ENCODE peak calls at places on chromosomes 5 and 9, in four cellular contexts. A is HepG2, M is H1, U is K562. F is an unnamed sample. For H4K20me1, the result is how much of the 10 kb centered on the place peaks cover.

GRCh38 chr5:99715921-99716320 is 787.1 kb upstream of the CHD1 start:
- DNase-seq in U (no peak), M (no peak), A (no peak), F (no peak)

GRCh38 chr5:65796269-65796668 is 74.3 kb downstream of the NLN start:
- DNase-seq in A (no peak), U (no peak), M (no peak), F (no peak)

GRCh38 chr5:969421-969839 is 39.2 kb upstream of the NKD2 start:
- DNase-seq in U (no peak), A (no peak), M (no peak), F (peak)

GRCh38 chr5:68467791-68468190 is 252.2 kb downstream of the PIK3R1 start:
- DNase-seq in U (no peak), M (no peak), A (no peak), F (no peak)

GRCh38 chr5:7802855-7803254 is 48.1 kb downstream of the CFAP90 start:
- DNase-seq in U (no peak), A (no peak), M (no peak), F (no peak)

GRCh38 chr9:72648811-72649414 is 127.5 kb downstream of the TMC1 start:
- DNase-seq in A (no peak), U (no peak), M (no peak), F (no peak)

GRCh38 chr9:16619897-16620296 is 250.6 kb downstream of the BNC2 start:
- DNase-seq in U (no peak), M (no peak), A (no peak), F (no peak)

GRCh38 chr5:127229185-127229889 is 61.3 kb upstream of the MEGF10 start:
- DNase-seq in A (no peak), U (peak), M (peak), F (peak)

GRCh38 chr9:120360046-120360445 is 219.9 kb downstream of the CDK5RAP2 start:
- DNase-seq in U (no peak), M (no peak), A (no peak), F (no peak)

GRCh38 chr5:76867827-76868693 is 18.2 kb downstream of the S100Z start:
- DNase-seq in M (peak), U (peak), A (peak), F (peak)

GRCh38 chr9:33042528-33042927 is 17.5 kb downstream of the DNAJA1 start:
- DNase-seq in M (no peak), A (no peak), U (no peak), F (no peak)

GRCh38 chr5:89606901-89607554 is 724.0 kb upstream of the MEF2C start:
- DNase-seq in M (no peak), A (no peak), U (no peak), F (no peak)

GRCh38 chr5:30368064-30368463 is 825.4 kb upstream of the CDH6 start:
- DNase-seq in A (no peak), M (no peak), U (no peak), F (no peak)

DNA sequence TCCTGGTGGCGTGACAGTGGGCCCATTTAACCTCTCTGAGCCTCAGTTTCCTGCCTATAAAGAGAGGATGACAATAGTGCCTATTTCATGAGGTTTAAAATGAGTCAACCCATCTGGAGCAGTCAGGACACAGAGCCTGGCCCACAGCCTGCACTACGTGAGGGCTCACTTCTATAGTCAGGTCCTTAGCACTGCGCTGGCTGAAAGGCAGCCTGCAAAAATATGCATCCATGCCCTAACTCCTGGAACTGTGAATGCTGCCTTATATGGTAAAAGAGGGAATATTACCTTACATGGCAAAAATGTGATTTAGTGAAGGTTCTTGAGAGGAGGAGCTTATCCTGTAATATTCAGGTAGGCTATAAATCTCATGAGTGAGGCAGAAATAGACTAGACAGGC is 98.5 kb downstream of the GABBR2 start:
- DNase-seq in U (no peak), A (no peak), M (no peak), F (peak)
- TF ChIP-seq JUN in U (no peak), A (no peak), M (no peak), F (no peak)

DNA sequence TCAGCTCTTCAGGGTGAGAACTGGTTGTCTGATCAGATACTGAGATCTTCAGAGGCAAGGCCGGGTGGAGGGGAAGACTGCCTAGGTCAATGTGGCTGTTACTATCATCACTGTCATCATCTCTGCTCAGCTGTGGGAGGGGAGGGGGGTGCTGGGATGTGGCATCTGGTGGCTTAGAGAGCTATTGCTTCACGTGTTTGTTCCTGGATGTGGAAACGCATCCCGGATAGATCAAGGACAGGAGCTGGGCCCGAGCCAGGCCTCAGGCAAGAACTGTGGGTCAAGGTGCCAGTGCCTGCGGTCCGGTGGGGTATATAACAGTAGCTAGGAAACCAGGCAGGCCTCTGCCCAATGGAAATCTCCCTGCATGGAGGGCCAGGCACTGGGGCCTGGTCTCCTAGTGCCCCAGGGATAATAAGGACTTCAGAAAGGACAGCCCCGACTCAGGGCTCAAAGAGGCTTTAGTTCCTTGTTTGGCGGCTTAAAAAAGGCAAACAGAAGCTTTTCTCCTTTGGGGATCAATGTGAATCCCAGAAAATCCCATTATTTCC is 30.3 kb upstream of the TIFAB start:
- DNase-seq in U (peak), A (peak), M (no peak), F (no peak)
- H4K20me1 ChIP-seq in U (under half), A (under half), M (under half), F (under half)

DNA sequence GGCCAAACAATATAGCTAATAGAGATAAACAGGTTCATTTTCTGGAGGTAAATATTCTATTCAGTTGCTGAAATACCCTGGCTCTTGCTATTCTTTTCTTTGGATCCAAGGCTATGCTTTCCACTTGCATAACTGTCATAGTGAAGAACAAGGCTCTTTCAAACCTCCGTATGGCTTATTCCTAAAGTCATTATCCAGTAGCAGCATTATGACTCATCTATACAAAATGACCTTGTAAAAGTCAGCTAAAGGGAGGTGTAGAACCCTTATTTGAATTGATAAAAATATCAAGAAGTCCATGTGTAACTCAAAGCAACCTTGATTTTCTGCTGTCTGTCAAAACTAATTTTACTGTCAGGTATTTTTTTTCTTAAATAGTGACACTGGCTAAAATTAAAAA is 447.8 kb downstream of the PLK2 start:
- DNase-seq in U (peak), M (no peak), A (no peak), F (peak)
- TF ChIP-seq JUN in U (no peak), M (no peak), A (no peak), F (peak)

GRCh38 chr5:43396762-43397304 is 15.4 kb downstream of the CCL28 start:
- DNase-seq in U (no peak), A (no peak), M (no peak), F (peak)

GRCh38 chr5:43400082-43400481 is 12.1 kb downstream of the CCL28 start:
- DNase-seq in M (no peak), U (no peak), A (no peak), F (no peak)

GRCh38 chr5:43401827-43402226 is 10.4 kb downstream of the CCL28 start:
- DNase-seq in A (peak), M (no peak), U (peak), F (no peak)
- H4K20me1 ChIP-seq in A (under half), M (under half), U (under half), F (under half)

GRCh38 chr9:114954986-114955623 is 24.7 kb upstream of the TNFSF8 start:
- DNase-seq in A (no peak), U (no peak), M (no peak), F (no peak)

GRCh38 chr9:114957558-114957957 is 27.2 kb upstream of the TNFSF8 start:
- DNase-seq in A (no peak), U (no peak), M (no peak), F (no peak)

GRCh38 chr9:114953917-114954316 is 23.5 kb upstream of the TNFSF8 start:
- DNase-seq in M (no peak), A (no peak), U (no peak), F (no peak)

GRCh38 chr9:114950761-114951160 is 20.4 kb upstream of the TNFSF8 start:
- DNase-seq in M (no peak), A (no peak), U (no peak), F (no peak)

GRCh38 chr9:114953016-114953415 is 22.6 kb upstream of the TNFSF8 start:
- DNase-seq in A (no peak), U (no peak), M (no peak), F (no peak)
- TF ChIP-seq JUN in A (no peak), U (no peak), M (no peak), F (no peak)

GRCh38 chr5:10259916-10260315 is 9.8 kb downstream of the CCT5 start:
- DNase-seq in M (no peak), A (no peak), U (no peak), F (no peak)
- H4K20me1 ChIP-seq in M (under half), A (under half), U (under half), F (under half)

GRCh38 chr5:111776903-111777302 is 19.9 kb upstream of the NREP start:
- DNase-seq in M (no peak), A (no peak), U (no peak), F (no peak)

GRCh38 chr5:111777382-111777781 is 20.4 kb upstream of the NREP start:
- DNase-seq in M (no peak), A (no peak), U (no peak), F (no peak)

GRCh38 chr5:111775224-111775623 is 18.2 kb upstream of the NREP start:
- DNase-seq in A (no peak), M (no peak), U (no peak), F (no peak)

GRCh38 chr5:111772456-111772855 is 15.5 kb upstream of the NREP start:
- DNase-seq in U (no peak), M (peak), A (no peak), F (no peak)

GRCh38 chr5:111774525-111774924 is 17.5 kb upstream of the NREP start:
- DNase-seq in M (no peak), A (no peak), U (no peak), F (peak)
- TF ChIP-seq JUN in M (no peak), A (no peak), U (no peak), F (no peak)

GRCh38 chr9:81498576-81498975 is 190.8 kb downstream of the TLE1 start:
- DNase-seq in A (no peak), M (no peak), U (no peak), F (no peak)
- H4K20me1 ChIP-seq in A (under half), M (under half), U (under half), F (under half)

F was measured in endothelial cell of umbilical vein.